ENCODE peak calls at places on chromosomes 4 and X, in six cellular contexts. One of them, this sample, is unnamed.

GRCh38 chr4:66489783-66490452 is 819.6 kb upstream of the EPHA5 start:
- DNase-seq in astrocyte of the spinal cord: peak
- DNase-seq in foreskin fibroblast: no peak
- DNase-seq in endothelial cell: no peak
- DNase-seq in testis: no peak
- DNase-seq in MCF 10A: peak
- DNase-seq in this sample: no peak

GRCh38 chr4:1746919-1747602 is 25.7 kb downstream of the TACC3 start:
- DNase-seq in astrocyte of the spinal cord: no peak
- DNase-seq in foreskin fibroblast: no peak
- DNase-seq in endothelial cell: no peak
- DNase-seq in testis: peak
- DNase-seq in MCF 10A: no peak
- DNase-seq in this sample: no peak

GRCh38 chrX:13250831-13251612 is 68.8 kb downstream of the ATXN3L start:
- DNase-seq in astrocyte of the spinal cord: peak
- DNase-seq in foreskin fibroblast: peak
- DNase-seq in endothelial cell: peak
- DNase-seq in testis: peak
- DNase-seq in MCF 10A: peak
- DNase-seq in this sample: no peak

GRCh38 chrX:49838374-49838773 is 9.3 kb downstream of the PAGE4 start:
- DNase-seq in astrocyte of the spinal cord: peak
- DNase-seq in foreskin fibroblast: peak
- DNase-seq in endothelial cell: peak
- DNase-seq in testis: peak
- DNase-seq in MCF 10A: peak
- DNase-seq in this sample: peak

GRCh38 chrX:111098874-111099273 is 2.9 kb downstream of the PAK3 start:
- DNase-seq in astrocyte of the spinal cord: peak
- DNase-seq in foreskin fibroblast: no peak
- DNase-seq in endothelial cell: peak
- DNase-seq in testis: peak
- DNase-seq in MCF 10A: peak
- DNase-seq in this sample: peak

GRCh38 chrX:336227-336626 is 17.6 kb upstream of the GTPBP6 start:
- DNase-seq in astrocyte of the spinal cord: no peak
- DNase-seq in foreskin fibroblast: no peak
- DNase-seq in endothelial cell: no peak
- DNase-seq in testis: no peak
- DNase-seq in MCF 10A: no peak
- DNase-seq in this sample: no peak

GRCh38 chrX:274904-275475 is 6.2 kb upstream of the PLCXD1 start:
- DNase-seq in astrocyte of the spinal cord: no peak
- DNase-seq in foreskin fibroblast: peak
- DNase-seq in endothelial cell: peak
- DNase-seq in testis: no peak
- DNase-seq in MCF 10A: no peak
- DNase-seq in this sample: no peak

GRCh38 chrX:150643271-150643670 is 49.9 kb upstream of the MTMR1 start:
- DNase-seq in astrocyte of the spinal cord: peak
- DNase-seq in foreskin fibroblast: no peak
- DNase-seq in endothelial cell: no peak
- DNase-seq in testis: no peak
- DNase-seq in MCF 10A: peak
- DNase-seq in this sample: no peak

GRCh38 chr4:156291317-156291716 is 337.7 kb upstream of the CTSO start:
- DNase-seq in astrocyte of the spinal cord: peak
- DNase-seq in foreskin fibroblast: peak
- DNase-seq in endothelial cell: no peak
- DNase-seq in testis: peak
- DNase-seq in MCF 10A: no peak
- DNase-seq in this sample: no peak

GRCh38 chr4:140082399-140082758 is 71.6 kb downstream of the MAML3 start:
- DNase-seq in astrocyte of the spinal cord: no peak
- DNase-seq in foreskin fibroblast: no peak
- DNase-seq in endothelial cell: no peak
- DNase-seq in testis: no peak
- DNase-seq in MCF 10A: no peak
- DNase-seq in this sample: no peak

GRCh38 chr4:119706804-119707203 is 78.2 kb upstream of the PDE5A start:
- DNase-seq in astrocyte of the spinal cord: no peak
- DNase-seq in foreskin fibroblast: no peak
- DNase-seq in endothelial cell: no peak
- DNase-seq in testis: no peak
- DNase-seq in MCF 10A: no peak
- DNase-seq in this sample: no peak

GRCh38 chrX:111170017-111170416 is 74.0 kb downstream of the PAK3 start:
- DNase-seq in astrocyte of the spinal cord: peak
- DNase-seq in foreskin fibroblast: no peak
- DNase-seq in endothelial cell: no peak
- DNase-seq in testis: no peak
- DNase-seq in MCF 10A: no peak
- DNase-seq in this sample: no peak

GRCh38 chrX:108439434-108439883 is at the start of gene COL4A5:
- DNase-seq in astrocyte of the spinal cord: peak
- DNase-seq in foreskin fibroblast: peak
- DNase-seq in endothelial cell: peak
- DNase-seq in testis: peak
- DNase-seq in MCF 10A: peak
- DNase-seq in this sample: no peak

GRCh38 chr4:26257850-26258249 is 63.0 kb upstream of the RBPJ start:
- DNase-seq in astrocyte of the spinal cord: no peak
- DNase-seq in foreskin fibroblast: no peak
- DNase-seq in endothelial cell: no peak
- DNase-seq in testis: no peak
- DNase-seq in MCF 10A: no peak
- DNase-seq in this sample: peak

GRCh38 chr4:77854431-77855111 is 8.1 kb upstream of the MRPL1 start:
- DNase-seq in astrocyte of the spinal cord: no peak
- DNase-seq in foreskin fibroblast: no peak
- DNase-seq in endothelial cell: no peak
- DNase-seq in testis: no peak
- DNase-seq in MCF 10A: peak
- DNase-seq in this sample: no peak

GRCh38 chr4:4541661-4542570 is at the start of gene STX18:
- DNase-seq in astrocyte of the spinal cord: peak
- DNase-seq in foreskin fibroblast: peak
- DNase-seq in endothelial cell: peak
- DNase-seq in testis: peak
- DNase-seq in MCF 10A: peak
- DNase-seq in this sample: peak

GRCh38 chrX:30212172-30212571 is 3.2 kb upstream of the MAGEB2 start:
- DNase-seq in astrocyte of the spinal cord: no peak
- DNase-seq in foreskin fibroblast: no peak
- DNase-seq in endothelial cell: no peak
- DNase-seq in testis: peak
- DNase-seq in MCF 10A: peak
- DNase-seq in this sample: no peak

GRCh38 chr4:113153529-113154101 is 104.2 kb downstream of the ANK2 start:
- DNase-seq in astrocyte of the spinal cord: no peak
- DNase-seq in foreskin fibroblast: no peak
- DNase-seq in endothelial cell: no peak
- DNase-seq in testis: no peak
- DNase-seq in MCF 10A: peak
- DNase-seq in this sample: no peak

DNA sequence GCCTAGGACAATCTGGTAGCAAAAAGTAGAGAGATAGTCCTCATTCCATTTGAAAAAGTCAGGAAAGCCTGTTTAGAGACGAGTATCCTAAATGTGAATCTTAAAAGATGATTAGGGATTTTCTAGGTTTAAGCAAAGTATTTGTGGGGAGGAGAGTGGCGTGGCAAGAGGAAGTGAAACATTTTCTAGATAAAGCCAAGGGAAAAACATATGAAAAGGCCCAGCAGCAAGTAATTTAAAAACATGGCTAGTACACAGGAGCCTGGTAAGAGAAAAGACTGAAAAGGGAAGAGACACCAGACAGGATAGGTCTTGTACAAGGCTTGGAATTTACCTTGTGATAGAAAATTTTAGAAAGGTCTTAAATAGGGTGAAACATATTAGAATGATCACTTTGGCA is 45.9 kb downstream of the CORIN start:
- DNase-seq in astrocyte of the spinal cord: no peak
- DNase-seq in foreskin fibroblast: no peak
- DNase-seq in endothelial cell: no peak
- DNase-seq in testis: no peak
- DNase-seq in MCF 10A: no peak
- DNase-seq in this sample: no peak
- TF ChIP-seq CTCF in astrocyte of the spinal cord: no peak
- TF ChIP-seq CTCF in foreskin fibroblast: no peak
- TF ChIP-seq CTCF in endothelial cell: no peak
- TF ChIP-seq CTCF in testis: no peak
- TF ChIP-seq CTCF in MCF 10A: no peak
- TF ChIP-seq CTCF in this sample: no peak

GRCh38 chr4:164770051-164770724 is 16.3 kb downstream of the SMIM31 start:
- DNase-seq in astrocyte of the spinal cord: no peak
- DNase-seq in foreskin fibroblast: no peak
- DNase-seq in endothelial cell: no peak
- DNase-seq in testis: no peak
- DNase-seq in MCF 10A: no peak
- DNase-seq in this sample: no peak

GRCh38 chr4:164771088-164771487 is 17.2 kb downstream of the SMIM31 start:
- DNase-seq in astrocyte of the spinal cord: no peak
- DNase-seq in foreskin fibroblast: no peak
- DNase-seq in endothelial cell: no peak
- DNase-seq in testis: no peak
- DNase-seq in MCF 10A: no peak
- DNase-seq in this sample: no peak

GRCh38 chr4:164765096-164765495 is 11.2 kb downstream of the SMIM31 start:
- DNase-seq in astrocyte of the spinal cord: no peak
- DNase-seq in foreskin fibroblast: no peak
- DNase-seq in endothelial cell: no peak
- DNase-seq in testis: no peak
- DNase-seq in MCF 10A: no peak
- DNase-seq in this sample: no peak

GRCh38 chr4:164772076-164772475 is 18.1 kb downstream of the SMIM31 start:
- DNase-seq in astrocyte of the spinal cord: no peak
- DNase-seq in foreskin fibroblast: no peak
- DNase-seq in endothelial cell: no peak
- DNase-seq in testis: no peak
- DNase-seq in MCF 10A: no peak
- DNase-seq in this sample: no peak

DNA sequence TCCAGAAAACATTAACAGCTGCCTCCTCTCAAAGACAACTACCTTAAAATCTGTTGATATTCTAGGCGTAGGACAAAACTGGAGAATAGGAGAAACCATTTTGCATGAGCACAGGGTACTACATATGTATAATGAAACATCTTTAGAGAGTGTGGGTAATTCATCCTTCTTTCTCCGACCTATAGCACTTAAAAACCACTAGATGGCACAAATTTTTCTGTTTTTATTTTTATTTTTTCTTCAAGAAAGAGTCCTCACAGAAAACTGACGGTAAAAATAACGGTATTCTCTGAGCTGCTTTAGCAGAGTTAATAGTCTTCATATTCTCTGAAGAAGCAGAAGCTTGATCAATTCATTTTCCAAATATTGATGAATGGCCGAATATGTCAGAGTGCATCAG is 14.6 kb downstream of the SMIM31 start:
- DNase-seq in astrocyte of the spinal cord: peak
- DNase-seq in foreskin fibroblast: peak
- DNase-seq in endothelial cell: no peak
- DNase-seq in testis: no peak
- DNase-seq in MCF 10A: peak
- DNase-seq in this sample: no peak
- TF ChIP-seq CTCF in astrocyte of the spinal cord: peak
- TF ChIP-seq CTCF in foreskin fibroblast: peak
- TF ChIP-seq CTCF in endothelial cell: peak
- TF ChIP-seq CTCF in testis: no peak
- TF ChIP-seq CTCF in MCF 10A: peak
- TF ChIP-seq CTCF in this sample: peak

GRCh38 chrX:56564182-56564885 is 907 bp downstream of the UBQLN2 start:
- DNase-seq in astrocyte of the spinal cord: peak
- DNase-seq in foreskin fibroblast: no peak
- DNase-seq in endothelial cell: no peak
- DNase-seq in testis: peak
- DNase-seq in MCF 10A: peak
- DNase-seq in this sample: no peak

GRCh38 chrX:56564921-56565861 is 1.8 kb downstream of the UBQLN2 start:
- DNase-seq in astrocyte of the spinal cord: no peak
- DNase-seq in foreskin fibroblast: no peak
- DNase-seq in endothelial cell: no peak
- DNase-seq in testis: peak
- DNase-seq in MCF 10A: no peak
- DNase-seq in this sample: no peak

GRCh38 chrX:56563231-56564116 is at the start of gene UBQLN2:
- DNase-seq in astrocyte of the spinal cord: peak
- DNase-seq in foreskin fibroblast: peak
- DNase-seq in endothelial cell: peak
- DNase-seq in testis: peak
- DNase-seq in MCF 10A: peak
- DNase-seq in this sample: peak
- TF ChIP-seq CTCF in astrocyte of the spinal cord: peak
- TF ChIP-seq CTCF in foreskin fibroblast: peak
- TF ChIP-seq CTCF in endothelial cell: no peak
- TF ChIP-seq CTCF in testis: no peak
- TF ChIP-seq CTCF in MCF 10A: no peak
- TF ChIP-seq CTCF in this sample: no peak

DNA sequence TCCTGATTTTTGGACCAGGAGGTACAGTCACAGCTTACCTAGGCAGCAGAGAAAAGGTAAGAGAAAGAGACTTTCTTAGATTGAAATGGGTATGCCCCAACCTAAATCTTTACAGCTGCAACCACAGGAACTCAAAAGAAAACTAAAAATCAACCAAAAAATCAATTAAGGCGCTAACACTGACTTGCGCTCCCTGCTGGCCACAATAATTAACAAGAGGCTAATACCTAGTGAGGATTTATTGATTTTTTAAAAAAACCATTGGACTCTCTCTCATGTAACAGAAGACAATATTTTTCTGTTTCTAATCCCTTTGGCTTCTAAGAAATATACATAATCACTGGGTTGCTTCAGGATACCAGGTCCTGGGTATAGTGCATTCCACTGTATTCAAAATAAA is 153.9 kb upstream of the TENM3 start:
- DNase-seq in astrocyte of the spinal cord: no peak
- DNase-seq in foreskin fibroblast: no peak
- DNase-seq in endothelial cell: peak
- DNase-seq in testis: no peak
- DNase-seq in MCF 10A: no peak
- DNase-seq in this sample: peak
- TF ChIP-seq CTCF in astrocyte of the spinal cord: no peak
- TF ChIP-seq CTCF in foreskin fibroblast: no peak
- TF ChIP-seq CTCF in endothelial cell: peak
- TF ChIP-seq CTCF in testis: no peak
- TF ChIP-seq CTCF in MCF 10A: no peak
- TF ChIP-seq CTCF in this sample: peak

GRCh38 chrX:72569786-72570185 is 2.9 kb downstream of the HDAC8 start:
- DNase-seq in astrocyte of the spinal cord: peak
- DNase-seq in foreskin fibroblast: peak
- DNase-seq in endothelial cell: no peak
- DNase-seq in testis: no peak
- DNase-seq in MCF 10A: peak
- DNase-seq in this sample: no peak
- TF ChIP-seq CTCF in astrocyte of the spinal cord: peak
- TF ChIP-seq CTCF in foreskin fibroblast: no peak
- TF ChIP-seq CTCF in endothelial cell: no peak
- TF ChIP-seq CTCF in testis: no peak
- TF ChIP-seq CTCF in MCF 10A: peak
- TF ChIP-seq CTCF in this sample: no peak

This sample was measured in GM13977.